ENCODE peak calls at places on chromosomes 5 and 9, in five cellular contexts. B is activated T-cell treated with anti-CD3 and anti-CD28 coated beads, Interleukin-2, amount 50 U/mL, for 1 hour; F is NCI-H1417; P is OCI-LY7; A is NCI-H2171 treated with DMSO at 0.1 percent for 48 hours. L is an unnamed sample.

GRCh38 chr5:132677682-132678400 is 4.1 kb downstream of the IL4 start:
- DNase-seq in B (no peak), F (no peak), P (no peak), A (peak), L (no peak)

GRCh38 chr5:172421-172820 is 18.9 kb upstream of the LRRC14B start:
- DNase-seq in B (no peak), F (no peak), P (no peak), A (no peak), L (no peak)

GRCh38 chr5:115758356-115758755 is 58.1 kb downstream of the CDO1 start:
- DNase-seq in B (no peak), F (no peak), P (no peak), A (no peak), L (no peak)

GRCh38 chr9:123425836-123426365 is 69.9 kb downstream of the CRB2 start:
- DNase-seq in B (no peak), F (no peak), P (no peak), A (no peak), L (no peak)

GRCh38 chr9:126113756-126114408 is 212.7 kb upstream of the MVB12B start:
- DNase-seq in B (no peak), F (no peak), P (no peak), A (no peak), L (no peak)

GRCh38 chr5:21142791-21143190 is 1154.8 kb upstream of the CDH18 start:
- DNase-seq in B (no peak), F (no peak), P (no peak), A (no peak), L (no peak)

GRCh38 chr9:106862946-106863740 is at the start of gene ZNF462:
- DNase-seq in B (no peak), F (peak), P (peak), A (peak), L (no peak)

GRCh38 chr9:6978591-6978990 is 220.8 kb downstream of the KDM4C start:
- DNase-seq in B (no peak), F (no peak), P (no peak), A (no peak), L (no peak)

GRCh38 chr9:36499156-36499886 is 73.4 kb upstream of the MELK start:
- DNase-seq in B (no peak), F (peak), P (peak), A (peak), L (no peak)

GRCh38 chr5:2158767-2159166 is 276.0 kb upstream of the IRX4 start:
- DNase-seq in B (no peak), F (no peak), P (no peak), A (no peak), L (no peak)

GRCh38 chr5:91127682-91128081 is 255.4 kb downstream of the ARRDC3 start:
- DNase-seq in B (no peak), F (no peak), P (no peak), A (no peak), L (no peak)

GRCh38 chr9:124139001-124139400 is 118.7 kb upstream of the NEK6 start:
- DNase-seq in B (no peak), F (no peak), P (no peak), A (no peak), L (no peak)

GRCh38 chr9:131739192-131739961 is 499 bp downstream of the RAPGEF1 start:
- DNase-seq in B (peak), F (no peak), P (peak), A (no peak), L (peak)